ENCODE peak calls at places on chromosomes 13 and 19, in nine cellular contexts. C, T, Q, E, R, V, A, H and S are unnamed samples.

GRCh38 chr19:294819-295686 is 3.9 kb upstream of the PLPP2 start:
- DNase-seq in C (peak), T (peak), Q (peak), E (no peak), R (peak), V (no peak), A (peak), H (no peak), S (no peak)

GRCh38 chr19:23381114-23381513 is 14.2 kb downstream of the ZNF91 start:
- DNase-seq in C (no peak), T (no peak), Q (no peak), E (no peak), R (no peak), V (no peak), A (no peak), H (no peak), S (no peak)

GRCh38 chr13:90552702-90553101 is 794.8 kb upstream of the MIR17HG start:
- DNase-seq in C (no peak), T (no peak), Q (no peak), E (no peak), R (no peak), V (no peak), A (no peak), H (no peak), S (no peak)

GRCh38 chr19:37928527-37929286 is 21.7 kb downstream of the SIPA1L3 start:
- DNase-seq in C (no peak), T (peak), Q (no peak), E (no peak), R (no peak), V (no peak), A (no peak), H (no peak), S (no peak)

GRCh38 chr13:27000686-27001085 is 170.9 kb downstream of the USP12 start:
- DNase-seq in C (no peak), T (no peak), Q (no peak), E (no peak), R (no peak), V (no peak), A (no peak), H (no peak), S (no peak)

GRCh38 chr13:31625115-31625514 is 114.2 kb upstream of the RXFP2 start:
- DNase-seq in C (no peak), T (no peak), Q (no peak), E (peak), R (no peak), V (peak), A (no peak), H (no peak), S (no peak)

GRCh38 chr13:87089391-87089790 is 581.8 kb upstream of the SLITRK5 start:
- DNase-seq in C (no peak), T (no peak), Q (peak), E (no peak), R (no peak), V (peak), A (peak), H (no peak), S (no peak)

GRCh38 chr19:4023600-4024398 is 16.3 kb downstream of the PIAS4 start:
- DNase-seq in C (no peak), T (no peak), Q (no peak), E (no peak), R (no peak), V (no peak), A (no peak), H (no peak), S (no peak)

GRCh38 chr13:47598340-47598911 is 402.6 kb downstream of the SUCLA2 start:
- DNase-seq in C (no peak), T (no peak), Q (peak), E (peak), R (no peak), V (no peak), A (peak), H (no peak), S (no peak)

GRCh38 chr13:113297370-113297871 is 382 bp downstream of the LAMP1 start:
- DNase-seq in C (peak), T (peak), Q (peak), E (peak), R (peak), V (no peak), A (no peak), H (peak), S (no peak)

GRCh38 chr13:90105276-90105675 is 1242.2 kb upstream of the MIR17HG start:
- DNase-seq in C (no peak), T (no peak), Q (peak), E (peak), R (no peak), V (no peak), A (peak), H (no peak), S (no peak)

GRCh38 chr13:73368608-73369007 is 309.8 kb downstream of the KLF5 start:
- DNase-seq in C (no peak), T (no peak), Q (no peak), E (no peak), R (no peak), V (no peak), A (no peak), H (no peak), S (no peak)

GRCh38 chr19:46495789-46496099 is at the start of gene PNMA8B:
- DNase-seq in C (no peak), T (peak), Q (peak), E (no peak), R (peak), V (no peak), A (peak), H (no peak), S (no peak)

GRCh38 chr19:6730941-6731670 is 6.3 kb downstream of the GPR108 start:
- DNase-seq in C (no peak), T (peak), Q (no peak), E (no peak), R (no peak), V (no peak), A (no peak), H (no peak), S (no peak)

GRCh38 chr19:46748325-46749109 is 2.3 kb upstream of the STRN4 start:
- DNase-seq in C (peak), T (peak), Q (peak), E (peak), R (peak), V (no peak), A (peak), H (peak), S (peak)

GRCh38 chr13:97386832-97387486 is 47.0 kb upstream of the RAP2A start:
- DNase-seq in C (no peak), T (no peak), Q (no peak), E (no peak), R (no peak), V (no peak), A (no peak), H (peak), S (no peak)

GRCh38 chr19:16660763-16661479 is at the start of gene TMEM38A:
- DNase-seq in C (peak), T (peak), Q (peak), E (peak), R (peak), V (no peak), A (peak), H (peak), S (no peak)

GRCh38 chr19:18109731-18110671 is 12.4 kb downstream of the MAST3 start:
- DNase-seq in C (no peak), T (peak), Q (peak), E (peak), R (no peak), V (no peak), A (no peak), H (no peak), S (no peak)

GRCh38 chr13:85529216-85529590 is 270.0 kb downstream of the SLITRK6 start:
- DNase-seq in C (no peak), T (no peak), Q (peak), E (peak), R (no peak), V (no peak), A (no peak), H (no peak), S (peak)

GRCh38 chr19:46040952-46041500 is at the start of gene IGFL4:
- DNase-seq in C (no peak), T (no peak), Q (no peak), E (peak), R (no peak), V (no peak), A (peak), H (no peak), S (no peak)

GRCh38 chr19:52742516-52742915 is 7.7 kb upstream of the ZNF611 start:
- DNase-seq in C (no peak), T (no peak), Q (no peak), E (peak), R (no peak), V (no peak), A (no peak), H (peak), S (no peak)

GRCh38 chr13:54226866-54227265 is 1198.3 kb downstream of the OLFM4 start:
- DNase-seq in C (no peak), T (no peak), Q (no peak), E (no peak), R (no peak), V (no peak), A (no peak), H (no peak), S (no peak)

GRCh38 chr13:31167490-31167889 is 5.8 kb upstream of the HSPH1 start:
- DNase-seq in C (no peak), T (no peak), Q (no peak), E (peak), R (no peak), V (no peak), A (no peak), H (no peak), S (no peak)

GRCh38 chr13:113879017-113879416 is 15.1 kb upstream of the GAS6 start:
- DNase-seq in C (no peak), T (no peak), Q (no peak), E (no peak), R (no peak), V (no peak), A (no peak), H (no peak), S (no peak)

GRCh38 chr19:982567-983170 is 1.5 kb upstream of the WDR18 start:
- DNase-seq in C (peak), T (peak), Q (peak), E (peak), R (peak), V (no peak), A (peak), H (peak), S (no peak)

GRCh38 chr19:10112037-10112751 is 701 bp downstream of the P2RY11 start:
- DNase-seq in C (no peak), T (no peak), Q (no peak), E (peak), R (no peak), V (no peak), A (no peak), H (peak), S (no peak)

GRCh38 chr19:49543032-49543431 is 15.2 kb downstream of the RCN3 start:
- DNase-seq in C (no peak), T (no peak), Q (no peak), E (no peak), R (no peak), V (no peak), A (no peak), H (no peak), S (no peak)

GRCh38 chr19:1324792-1325567 is 39.3 kb downstream of the EFNA2 start:
- DNase-seq in C (peak), T (no peak), Q (peak), E (peak), R (no peak), V (peak), A (peak), H (no peak), S (peak)

GRCh38 chr13:102609696-102610095 is 12.9 kb downstream of the TPP2 start:
- DNase-seq in C (no peak), T (no peak), Q (no peak), E (no peak), R (no peak), V (no peak), A (no peak), H (no peak), S (no peak)

GRCh38 chr13:89082623-89083022 is 1411.5 kb downstream of the SLITRK5 start:
- DNase-seq in C (no peak), T (no peak), Q (no peak), E (no peak), R (no peak), V (no peak), A (no peak), H (no peak), S (no peak)

GRCh38 chr13:91017031-91017668 is 330.3 kb upstream of the MIR17HG start:
- DNase-seq in C (peak), T (peak), Q (peak), E (peak), R (peak), V (no peak), A (peak), H (no peak), S (peak)

GRCh38 chr13:46232281-46232680 is 20.6 kb downstream of the LRRC63 start:
- DNase-seq in C (peak), T (no peak), Q (peak), E (peak), R (no peak), V (no peak), A (no peak), H (no peak), S (no peak)

GRCh38 chr13:87884874-87885273 is 213.7 kb downstream of the SLITRK5 start:
- DNase-seq in C (no peak), T (peak), Q (no peak), E (no peak), R (no peak), V (no peak), A (peak), H (no peak), S (no peak)